ENCODE peak calls at places on chromosomes 16 and 17, in ten cellular contexts. X, W, O, I, K, B, G, S, Q and L are unnamed samples.

GRCh38 chr16:89720520-89720858 is 209 bp downstream of the VPS9D1 start:
- ATAC-seq in X (no peak), W (peak; percentile 41), O (peak; percentile 21), I (no peak), K (peak; percentile 38), B (peak; percentile 61), G (peak; percentile 22), S (no peak), Q (peak; percentile 1), L (peak; percentile 24)

GRCh38 chr17:75105269-75106080 is 4.3 kb upstream of the ARMC7 start:
- ATAC-seq in X (no peak), W (peak; percentile 68), O (peak; percentile 74), I (no peak), K (peak; percentile 64), B (peak; percentile 82), G (peak; percentile 43), S (no peak), Q (peak; percentile 77), L (peak; percentile 25)

GRCh38 chr17:41692722-41693521 is 4.2 kb downstream of the EIF1 start:
- ATAC-seq in X (no peak), W (no peak), O (no peak), I (no peak), K (no peak), B (peak; percentile 0), G (no peak), S (no peak), Q (no peak), L (no peak)

GRCh38 chr16:2204727-2205103 is 539 bp upstream of the MLST8 start:
- ATAC-seq in X (no peak), W (no peak), O (peak; percentile 12), I (no peak), K (no peak), B (peak; percentile 3), G (no peak), S (no peak), Q (no peak), L (no peak)

GRCh38 chr16:48444574-48444973 is 59.4 kb upstream of the SIAH1 start:
- ATAC-seq in X (no peak), W (peak; percentile 68), O (peak; percentile 82), I (no peak), K (no peak), B (no peak), G (peak; percentile 68), S (no peak), Q (no peak), L (peak; percentile 80)

GRCh38 chr16:23570992-23571632 is 13.6 kb downstream of the UBFD1 start:
- ATAC-seq in X (no peak), W (peak; percentile 56), O (no peak), I (no peak), K (no peak), B (no peak), G (no peak), S (no peak), Q (peak; percentile 74), L (no peak)

GRCh38 chr17:43779145-43780125 is 658 bp upstream of the DUSP3 start:
- ATAC-seq in X (no peak), W (peak; percentile 6), O (peak; percentile 57), I (no peak), K (peak; percentile 1), B (peak; percentile 34), G (no peak), S (peak; percentile 60), Q (peak; percentile 11), L (peak; percentile 32)

GRCh38 chr16:56119138-56119537 is 72.2 kb upstream of the GNAO1 start:
- ATAC-seq in X (no peak), W (no peak), O (no peak), I (no peak), K (no peak), B (no peak), G (no peak), S (peak; percentile 85), Q (no peak), L (no peak)

GRCh38 chr17:73628642-73629552 is 15.3 kb downstream of the SDK2 start:
- ATAC-seq in X (no peak), W (no peak), O (no peak), I (no peak), K (peak; percentile 68), B (no peak), G (no peak), S (peak; percentile 14), Q (no peak), L (no peak)

GRCh38 chr16:583815-584591 is 5.9 kb upstream of the RAB40C start:
- ATAC-seq in X (no peak), W (no peak), O (no peak), I (no peak), K (no peak), B (peak; percentile 2), G (no peak), S (no peak), Q (no peak), L (no peak)

GRCh38 chr16:12228607-12229499 is 252.3 kb downstream of the SNX29 start:
- ATAC-seq in X (no peak), W (peak; percentile 66), O (peak; percentile 99), I (peak; percentile 31), K (peak; percentile 99), B (peak; percentile 93), G (peak; percentile 37), S (no peak), Q (peak; percentile 68), L (peak; percentile 34)